ENCODE peak calls at places on chromosomes 5 and 9, in ten cellular contexts. F is Peyer's patch; V is OCI-LY7; H is prostate gland; U is esophagus squamous epithelium; K is stimulated activated CD4-positive, alpha-beta T cell treated with anti-CD3 and anti-CD28 coated beads, Interleukin-4, amount 100 ng/mL, for 1 hour; A is activated CD4-positive, alpha-beta T cell treated with anti-CD3 and anti-CD28 coated beads for 24 hours; O is CD4-positive, CD25-positive, alpha-beta regulatory T cell; C is HT1080; M is AG09309. N is an unnamed sample.

GRCh38 chr5:41728281-41728680 is 141.9 kb downstream of the OXCT1 start:
- DNase-seq in M (no peak), C (no peak), A (no peak), U (no peak), H (no peak), K (no peak), F (no peak), V (no peak), O (no peak), N (no peak)

GRCh38 chr9:33677961-33678360 is 117.4 kb upstream of the PRSS3 start:
- DNase-seq in F (no peak), U (no peak), M (no peak), H (no peak), A (no peak), V (no peak), C (no peak), O (no peak), K (no peak), N (no peak)

GRCh38 chr5:80254767-80255424 is 952 bp downstream of the SERINC5 start:
- DNase-seq in C (no peak), O (peak; percentile 46), V (no peak), U (no peak), F (peak; percentile 51), A (no peak), K (no peak), M (no peak), H (peak; percentile 47), N (no peak)

GRCh38 chr9:123834218-123834906 is 95.6 kb downstream of the DENND1A start:
- DNase-seq in A (no peak), H (no peak), M (no peak), O (no peak), C (no peak), V (no peak), K (no peak), U (no peak), F (no peak), N (no peak)

GRCh38 chr5:36880761-36881160 is 4.2 kb downstream of the NIPBL start:
- DNase-seq in F (no peak), V (peak; percentile 11), M (no peak), H (no peak), C (no peak), U (no peak), K (no peak), A (no peak), O (no peak), N (no peak)

GRCh38 chr5:1429501-1429900 is 15.7 kb downstream of the SLC6A3 start:
- DNase-seq in A (no peak), U (no peak), M (no peak), K (no peak), O (no peak), H (no peak), F (peak; percentile 37), V (no peak), C (peak; percentile 46), N (no peak)

GRCh38 chr5:35478856-35479682 is 138.6 kb upstream of the SPEF2 start:
- DNase-seq in U (no peak), O (peak; percentile 22), H (no peak), K (no peak), M (no peak), A (no peak), F (no peak), V (peak; percentile 41), C (peak; percentile 58), N (peak; percentile 8)

GRCh38 chr5:135446615-135447014 is 533 bp downstream of the DCANP1 start:
- DNase-seq in F (peak; percentile 27), C (no peak), M (no peak), V (no peak), O (no peak), H (no peak), A (no peak), U (no peak), K (no peak), N (no peak)

GRCh38 chr5:177507165-177507564 is 2.5 kb downstream of the DOK3 start:
- DNase-seq in H (no peak), V (peak; percentile 61), M (no peak), C (no peak), U (no peak), O (no peak), K (no peak), F (no peak), A (no peak), N (no peak)

GRCh38 chr9:96126321-96126881 is 175.6 kb downstream of the HSD17B3 start:
- DNase-seq in V (no peak), U (no peak), H (no peak), A (no peak), F (no peak), O (no peak), M (no peak), C (no peak), K (no peak), N (no peak)

GRCh38 chr9:12739014-12739413 is 35.8 kb upstream of the LURAP1L start:
- DNase-seq in M (no peak), O (no peak), U (no peak), K (no peak), A (no peak), C (no peak), V (no peak), F (no peak), H (no peak), N (no peak)

GRCh38 chr5:14039063-14039462 is 94.6 kb upstream of the DNAH5 start:
- DNase-seq in K (no peak), F (no peak), H (no peak), M (no peak), A (no peak), O (no peak), V (no peak), C (peak; percentile 73), U (no peak), N (no peak)

GRCh38 chr9:138010861-138011260 is 133.3 kb downstream of the CACNA1B start:
- DNase-seq in C (no peak), H (no peak), U (no peak), A (no peak), K (no peak), M (no peak), V (no peak), F (no peak), O (no peak), N (no peak)

GRCh38 chr5:39570418-39571027 is 145.7 kb upstream of the DAB2 start:
- DNase-seq in V (peak; percentile 35), K (no peak), O (peak; percentile 16), H (no peak), C (peak; percentile 34), U (no peak), F (no peak), M (no peak), A (no peak), N (no peak)

GRCh38 chr5:67206381-67207328 is 10.1 kb upstream of the CD180 start:
- DNase-seq in C (peak; percentile 99), O (peak; percentile 91), F (peak; percentile 91), U (no peak), V (peak; percentile 88), A (peak; percentile 59), M (no peak), K (peak; percentile 74), H (peak; percentile 41), N (peak; percentile 96)

GRCh38 chr5:76855961-76856360 is 6.1 kb downstream of the S100Z start:
- DNase-seq in V (peak; percentile 65), A (no peak), C (no peak), O (peak; percentile 41), M (no peak), K (peak; percentile 3), H (no peak), U (peak; percentile 5), F (peak; percentile 50), N (no peak)

GRCh38 chr5:127068771-127069330 is 4.5 kb downstream of the C5orf63 start:
- DNase-seq in C (peak; percentile 48), O (no peak), U (no peak), V (no peak), A (no peak), F (no peak), H (no peak), M (no peak), K (no peak), N (peak; percentile 47)

GRCh38 chr5:68544656-68545565 is 329.4 kb downstream of the PIK3R1 start:
- DNase-seq in C (peak; percentile 22), A (no peak), U (no peak), M (no peak), V (no peak), O (no peak), H (peak; percentile 66), K (no peak), F (no peak), N (peak; percentile 51)

GRCh38 chr9:130266236-130267098 is 907 bp downstream of the HMCN2 start:
- DNase-seq in K (no peak), V (no peak), H (no peak), M (no peak), O (no peak), F (peak; percentile 46), U (no peak), C (no peak), A (no peak), N (no peak)

GRCh38 chr5:8184455-8185063 is 315.6 kb downstream of the MTRR start:
- DNase-seq in F (peak; percentile 62), A (peak; percentile 4), K (peak; percentile 29), V (peak; percentile 50), O (peak; percentile 1), M (no peak), H (no peak), U (no peak), C (peak; percentile 47), N (no peak)

GRCh38 chr5:2759696-2760461 is 8.4 kb upstream of the IRX2 start:
- DNase-seq in O (no peak), M (no peak), A (no peak), C (no peak), K (no peak), U (no peak), F (no peak), V (no peak), H (peak; percentile 2), N (no peak)

GRCh38 chr5:59766394-59766793 is 127.1 kb downstream of the PDE4D start:
- DNase-seq in V (no peak), A (no peak), H (peak; percentile 68), K (no peak), M (no peak), F (peak; percentile 56), C (no peak), O (no peak), U (no peak), N (no peak)

GRCh38 chr5:16713386-16713928 is 96.7 kb upstream of the RETREG1 start:
- DNase-seq in M (no peak), U (no peak), F (no peak), H (no peak), A (no peak), K (no peak), C (no peak), O (no peak), V (no peak), N (no peak)

GRCh38 chr9:89477395-89477794 is 20.5 kb downstream of the SEMA4D start:
- DNase-seq in C (no peak), F (peak; percentile 43), H (no peak), K (peak; percentile 62), V (no peak), A (no peak), U (no peak), O (peak; percentile 49), M (no peak), N (no peak)

GRCh38 chr5:34690898-34691297 is 34.8 kb downstream of the RAI14 start:
- DNase-seq in H (no peak), F (no peak), V (no peak), U (no peak), A (no peak), K (no peak), O (no peak), C (no peak), M (no peak), N (no peak)

GRCh38 chr9:26685857-26686256 is 206.7 kb downstream of the CAAP1 start:
- DNase-seq in A (no peak), F (no peak), V (no peak), O (no peak), K (no peak), H (no peak), C (peak; percentile 83), U (no peak), M (no peak), N (no peak)

GRCh38 chr5:145681686-145682085 is 153.5 kb downstream of the PRELID2 start:
- DNase-seq in H (peak; percentile 22), K (no peak), A (peak; percentile 15), V (peak; percentile 78), C (peak; percentile 66), M (peak; percentile 32), U (no peak), O (peak; percentile 13), F (peak; percentile 69), N (peak; percentile 58)

GRCh38 chr9:96567203-96567700 is 52.4 kb downstream of the CDC14B start:
- DNase-seq in M (no peak), F (no peak), H (no peak), A (no peak), U (no peak), K (no peak), O (no peak), C (peak; percentile 17), V (peak; percentile 9), N (peak; percentile 14)

N was measured in NCI-H226.